ENCODE peak calls at places on chromosomes 4 and X, in six cellular contexts. U, R, M, K, B and L are unnamed samples.

GRCh38 chr4:159780196-159780922 is 677.5 kb downstream of the RAPGEF2 start:
- DNase-seq in U (no peak), R (no peak), M (no peak), K (no peak), B (no peak), L (no peak)

GRCh38 chr4:40196724-40197281 is at the start of gene RHOH:
- DNase-seq in U (no peak), R (peak; percentile 64), M (no peak), K (no peak), B (no peak), L (no peak)

GRCh38 chr4:177250056-177250696 is 59.5 kb upstream of the NEIL3 start:
- DNase-seq in U (peak; percentile 47), R (peak; percentile 55), M (no peak), K (peak; percentile 23), B (peak; percentile 75), L (peak; percentile 51)

GRCh38 chr4:37891221-37892159 is 606 bp downstream of the TBC1D1 start:
- DNase-seq in U (no peak), R (no peak), M (no peak), K (peak; percentile 13), B (peak; percentile 34), L (no peak)

GRCh38 chrX:138885886-138886285 is 174.4 kb upstream of the FGF13 start:
- DNase-seq in U (peak; percentile 62), R (no peak), M (no peak), K (peak; percentile 76), B (peak; percentile 31), L (no peak)

GRCh38 chr4:100391913-100392312 is 125.9 kb downstream of the EMCN start:
- DNase-seq in U (peak; percentile 65), R (no peak), M (no peak), K (peak; percentile 69), B (peak; percentile 67), L (peak; percentile 75)

GRCh38 chr4:187393546-187394344 is 601.8 kb upstream of the ZFP42 start:
- DNase-seq in U (no peak), R (no peak), M (no peak), K (no peak), B (no peak), L (no peak)

GRCh38 chr4:135371137-135371536 is 1169.5 kb upstream of the PABPC4L start:
- DNase-seq in U (no peak), R (peak; percentile 1), M (no peak), K (no peak), B (no peak), L (no peak)

GRCh38 chr4:39502034-39502658 is 25.1 kb downstream of the UGDH start:
- DNase-seq in U (peak; percentile 61), R (peak; percentile 13), M (peak; percentile 70), K (peak; percentile 88), B (peak; percentile 94), L (peak; percentile 4)

GRCh38 chr4:162163892-162164759 is at the start of gene FSTL5:
- DNase-seq in U (peak; percentile 60), R (peak; percentile 48), M (peak; percentile 46), K (peak; percentile 12), B (peak; percentile 9), L (peak; percentile 35)

GRCh38 chr4:29908276-29908675 is 811.9 kb upstream of the PCDH7 start:
- DNase-seq in U (no peak), R (no peak), M (no peak), K (no peak), B (no peak), L (no peak)

GRCh38 chr4:127182687-127183086 is 450.1 kb upstream of the INTU start:
- DNase-seq in U (no peak), R (no peak), M (no peak), K (peak; percentile 18), B (no peak), L (no peak)

GRCh38 chr4:143185253-143186107 is 763 bp downstream of the USP38 start:
- DNase-seq in U (peak; percentile 31), R (peak; percentile 76), M (no peak), K (peak; percentile 37), B (peak; percentile 28), L (peak; percentile 13)

GRCh38 chr4:58138786-58139185 is 1028.6 kb upstream of the IGFBP7 start:
- DNase-seq in U (no peak), R (no peak), M (no peak), K (no peak), B (no peak), L (no peak)

GRCh38 chr4:186840222-186840701 is 116.6 kb upstream of the FAT1 start:
- DNase-seq in U (no peak), R (no peak), M (no peak), K (peak; percentile 92), B (peak; percentile 64), L (no peak)

GRCh38 chr4:146255463-146255862 is 41.1 kb downstream of the REELD1 start:
- DNase-seq in U (no peak), R (no peak), M (no peak), K (peak; percentile 39), B (peak; percentile 69), L (no peak)

GRCh38 chrX:49002091-49002935 is at the start of gene GRIPAP1:
- DNase-seq in U (peak; percentile 60), R (peak; percentile 97), M (peak; percentile 53), K (peak; percentile 90), B (peak; percentile 91), L (peak; percentile 74)

GRCh38 chr4:3514806-3515421 is 17.3 kb downstream of the LRPAP1 start:
- DNase-seq in U (no peak), R (no peak), M (no peak), K (no peak), B (no peak), L (no peak)

GRCh38 chrX:16148896-16149295 is 18.4 kb upstream of the MAGEB17 start:
- DNase-seq in U (peak; percentile 83), R (no peak), M (no peak), K (peak; percentile 1), B (no peak), L (no peak)

GRCh38 chr4:113248320-113248719 is 198.9 kb downstream of the ANK2 start:
- DNase-seq in U (no peak), R (no peak), M (no peak), K (no peak), B (no peak), L (peak; percentile 5)

GRCh38 chr4:157220026-157220881 is at the start of gene GRIA2:
- DNase-seq in U (peak; percentile 20), R (peak; percentile 61), M (peak; percentile 15), K (peak; percentile 47), B (peak; percentile 37), L (peak; percentile 40)

GRCh38 chr4:74111990-74112389 is 13.0 kb upstream of the CXCL2 start:
- DNase-seq in U (peak; percentile 100), R (no peak), M (no peak), K (peak; percentile 88), B (peak; percentile 90), L (no peak)